ENCODE peak calls at places on chromosome 17, in nine cellular contexts. E is brain microvascular endothelial cell; T is fibroblast of the aortic adventitia; A is adrenal gland; M is GM12865; X is pancreas; P is mucosa of descending colon; S is tibial nerve; D is CD8-positive, alpha-beta memory T cell. C is an unnamed sample.

GRCh38 chr17:45149669-45150603 is 1.7 kb downstream of the HEXIM1 start:
- DNase-seq in S (peak; percentile 71), E (peak; percentile 46), P (peak; percentile 85), D (no peak), X (peak; percentile 74), M (peak; percentile 64), T (peak; percentile 61), A (peak; percentile 90), C (peak; percentile 73)

GRCh38 chr17:50688168-50688719 is 19.5 kb downstream of the ANKRD40 start:
- DNase-seq in D (no peak), X (no peak), P (no peak), M (peak; percentile 19), S (no peak), A (no peak), E (no peak), T (no peak), C (no peak)

GRCh38 chr17:66551839-66552238 is 249.4 kb downstream of the PRKCA start:
- DNase-seq in M (no peak), A (no peak), X (no peak), S (no peak), D (no peak), T (no peak), E (no peak), P (no peak), C (no peak)

GRCh38 chr17:38761612-38762011 is 9.1 kb downstream of the PSMB3 start:
- DNase-seq in X (no peak), M (peak; percentile 55), T (no peak), D (no peak), P (no peak), A (no peak), S (no peak), E (peak; percentile 27), C (no peak)

GRCh38 chr17:77287432-77288068 is 146.8 kb downstream of the SEC14L1 start:
- DNase-seq in X (peak; percentile 76), S (no peak), P (peak; percentile 72), T (peak; percentile 78), E (peak; percentile 85), D (no peak), M (no peak), A (peak; percentile 96), C (no peak)

GRCh38 chr17:9239821-9240658 is 218.7 kb downstream of the NTN1 start:
- DNase-seq in A (peak; percentile 86), P (peak; percentile 84), M (peak; percentile 68), X (peak; percentile 82), S (peak; percentile 64), T (peak; percentile 53), E (peak; percentile 35), D (peak; percentile 79), C (peak; percentile 66)

GRCh38 chr17:27545562-27546229 is 85.3 kb upstream of the LGALS9 start:
- DNase-seq in A (peak; percentile 69), E (no peak), D (no peak), P (no peak), M (no peak), S (no peak), T (peak; percentile 43), X (peak; percentile 81), C (no peak)

GRCh38 chr17:35596530-35597233 is 9.6 kb downstream of the AP2B1 start:
- DNase-seq in A (no peak), T (no peak), M (no peak), X (no peak), P (no peak), E (no peak), D (no peak), S (no peak), C (peak; percentile 11)

GRCh38 chr17:73533127-73533526 is 111.1 kb downstream of the SDK2 start:
- DNase-seq in D (no peak), S (no peak), X (no peak), A (peak; percentile 52), M (no peak), E (no peak), P (no peak), T (no peak), C (no peak)

GRCh38 chr17:27315322-27315721 is 21.4 kb downstream of the WSB1 start:
- DNase-seq in X (no peak), M (no peak), S (peak; percentile 76), A (peak; percentile 84), D (no peak), E (peak; percentile 94), T (peak; percentile 94), P (peak; percentile 80), C (no peak)

GRCh38 chr17:4407851-4408250 is 25.9 kb upstream of the SPNS3 start:
- DNase-seq in D (no peak), A (no peak), S (no peak), X (peak; percentile 42), T (no peak), E (no peak), P (peak; percentile 59), M (no peak), C (no peak)

GRCh38 chr17:42565523-42566214 is 1.2 kb upstream of the MLX start:
- DNase-seq in D (no peak), T (no peak), S (no peak), X (no peak), P (no peak), A (no peak), E (no peak), M (no peak), C (no peak)

GRCh38 chr17:57243171-57243622 is 13.1 kb upstream of the MSI2 start:
- DNase-seq in D (peak; percentile 81), T (peak; percentile 72), S (peak; percentile 73), M (peak; percentile 83), E (peak; percentile 61), P (peak; percentile 62), X (peak; percentile 47), A (peak; percentile 87), C (peak; percentile 29)

GRCh38 chr17:16938496-16939270 is 33.2 kb downstream of the TNFRSF13B start:
- DNase-seq in D (peak; percentile 32), S (no peak), M (no peak), E (no peak), P (no peak), A (no peak), X (peak; percentile 7), T (no peak), C (no peak)

GRCh38 chr17:72123964-72124791 is 3.4 kb downstream of the SOX9 start:
- DNase-seq in P (no peak), T (no peak), X (no peak), A (no peak), M (no peak), D (no peak), S (no peak), E (no peak), C (no peak)

GRCh38 chr17:31424944-31425582 is 33.6 kb downstream of the RAB11FIP4 start:
- DNase-seq in T (peak; percentile 66), M (no peak), A (peak; percentile 93), X (no peak), P (peak; percentile 3), D (no peak), S (no peak), E (peak; percentile 12), C (no peak)

GRCh38 chr17:81939881-81940385 is 2.8 kb upstream of the PYCR1 start:
- DNase-seq in P (peak; percentile 61), T (peak; percentile 87), M (no peak), S (no peak), X (no peak), D (no peak), A (no peak), E (no peak), C (no peak)
- H3K4me3 ChIP-seq in P (no peak overlapping the region), T (no peak overlapping the region), M (no peak overlapping the region), S (no peak overlapping the region), X (no peak overlapping the region), D (no peak overlapping the region), A (no peak overlapping the region), E (no peak overlapping the region), C (no peak overlapping the region)

DNA sequence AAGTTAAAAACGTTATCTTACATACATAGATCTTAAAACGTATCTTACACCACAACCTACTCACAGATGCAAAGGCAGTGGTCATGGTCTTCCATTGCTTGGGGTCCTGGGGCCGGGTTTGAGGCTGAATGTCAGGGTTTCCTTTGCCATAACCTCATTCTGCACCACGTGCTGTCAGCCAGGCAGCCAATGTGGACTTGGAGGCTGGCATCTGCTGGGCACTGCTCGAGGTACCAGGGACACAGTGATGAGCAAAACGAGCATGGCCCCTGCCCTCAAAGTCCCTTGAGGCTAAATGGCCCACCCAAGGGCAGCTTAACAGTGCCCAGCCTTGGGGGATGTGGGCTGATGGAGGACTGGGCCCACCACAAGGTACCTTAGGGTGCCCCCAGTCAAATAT is 35.8 kb upstream of the RGS9 start:
- DNase-seq in S (no peak), D (no peak), P (no peak), T (no peak), A (no peak), E (no peak), X (no peak), M (no peak), C (no peak)
- H3K4me3 ChIP-seq in S (no peak overlapping the region), D (peak overlapping the region; percentile 95), P (no peak overlapping the region), T (no peak overlapping the region), A (peak overlapping the region; percentile 56), E (no peak overlapping the region), X (no peak overlapping the region), M (peak overlapping the region; percentile 85), C (peak overlapping the region; percentile 73)

GRCh38 chr17:64448665-64449512 is at the start of gene MILR1:
- DNase-seq in X (peak; percentile 53), T (peak; percentile 91), E (peak; percentile 77), M (peak; percentile 64), S (peak; percentile 58), P (no peak), A (no peak), D (no peak), C (peak; percentile 44)

GRCh38 chr17:64447526-64447925 is 1.4 kb upstream of the MILR1 start:
- DNase-seq in E (no peak), T (no peak), P (no peak), M (peak; percentile 76), A (no peak), D (no peak), X (no peak), S (no peak), C (no peak)

DNA sequence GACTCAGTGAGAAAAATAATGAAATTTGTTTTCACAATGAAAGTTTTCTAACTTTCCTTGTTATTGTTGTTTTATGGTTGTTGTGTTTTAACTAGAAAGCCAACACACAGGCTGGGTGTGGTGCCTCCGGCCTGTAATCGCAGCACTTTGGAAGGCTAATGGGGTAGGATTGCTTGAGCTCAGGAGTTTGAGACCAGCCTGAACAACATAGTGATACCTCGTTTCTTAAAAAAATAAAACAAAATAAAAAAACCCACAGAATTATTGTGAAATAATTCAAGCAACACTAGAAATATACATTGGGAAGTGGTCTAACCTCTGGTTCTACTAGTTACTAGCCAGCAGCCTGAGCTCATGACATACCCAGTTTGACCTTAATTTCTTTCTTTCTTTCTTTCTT is 630 bp downstream of the MILR1 start:
- DNase-seq in D (no peak), P (no peak), X (no peak), E (no peak), T (no peak), A (no peak), M (no peak), S (no peak), C (no peak)
- H3K4me3 ChIP-seq in D (no peak overlapping the region), P (no peak overlapping the region), X (no peak overlapping the region), E (peak overlapping the region; percentile 13), T (peak overlapping the region; percentile 39), A (peak overlapping the region; percentile 33), M (no peak overlapping the region), S (no peak overlapping the region), C (no peak overlapping the region)

GRCh38 chr17:49359990-49360795 is 1.9 kb downstream of the ZNF652 start:
- DNase-seq in T (peak; percentile 12), X (no peak), A (peak; percentile 48), S (no peak), P (no peak), E (no peak), M (peak; percentile 35), D (no peak), C (no peak)
- H3K4me3 ChIP-seq in T (peak overlapping the region; percentile 87), X (no peak overlapping the region), A (peak overlapping the region; percentile 98), S (peak overlapping the region; percentile 86), P (no peak overlapping the region), E (peak overlapping the region; percentile 90), M (peak overlapping the region; percentile 87), D (peak overlapping the region; percentile 70), C (peak overlapping the region; percentile 89)

C was measured in GM06990.